ENCODE peak calls at places on chromosomes 7 and 10, in eight cellular contexts. One of them, this sample, is unnamed.

GRCh38 chr7:18638594-18639452 is 143.3 kb downstream of the HDAC9 start:
- DNase-seq in stimulated activated CD8-positive, alpha-beta memory T cell treated with anti-CD3 and anti-CD28 coated beads, Interleukin-2, amount 100 ng/mL, for 1 hour: no peak
- DNase-seq in OCI-LY7: no peak
- DNase-seq in RPMI8226: no peak
- DNase-seq in GM19239: no peak
- DNase-seq in RWPE1: no peak
- DNase-seq in substantia nigra: no peak
- DNase-seq in upper lobe of right lung: no peak
- DNase-seq in this sample: no peak

GRCh38 chr10:2173328-2173727 is 436.0 kb upstream of the ADARB2 start:
- DNase-seq in OCI-LY7: no peak
- DNase-seq in RWPE1: peak
- DNase-seq in GM19239: no peak
- DNase-seq in upper lobe of right lung: no peak
- DNase-seq in substantia nigra: no peak
- DNase-seq in stimulated activated CD8-positive, alpha-beta memory T cell treated with anti-CD3 and anti-CD28 coated beads, Interleukin-2, amount 100 ng/mL, for 1 hour: no peak
- DNase-seq in RPMI8226: no peak
- DNase-seq in this sample: no peak

GRCh38 chr10:51117053-51117660 is 42.9 kb downstream of the PRKG1 start:
- DNase-seq in substantia nigra: no peak
- DNase-seq in OCI-LY7: no peak
- DNase-seq in upper lobe of right lung: no peak
- DNase-seq in RPMI8226: no peak
- DNase-seq in stimulated activated CD8-positive, alpha-beta memory T cell treated with anti-CD3 and anti-CD28 coated beads, Interleukin-2, amount 100 ng/mL, for 1 hour: no peak
- DNase-seq in RWPE1: no peak
- DNase-seq in GM19239: no peak
- DNase-seq in this sample: no peak

GRCh38 chr7:155987681-155988080 is 175.4 kb upstream of the SHH start:
- DNase-seq in OCI-LY7: no peak
- DNase-seq in GM19239: no peak
- DNase-seq in upper lobe of right lung: no peak
- DNase-seq in substantia nigra: no peak
- DNase-seq in RWPE1: no peak
- DNase-seq in RPMI8226: no peak
- DNase-seq in stimulated activated CD8-positive, alpha-beta memory T cell treated with anti-CD3 and anti-CD28 coated beads, Interleukin-2, amount 100 ng/mL, for 1 hour: no peak
- DNase-seq in this sample: no peak

GRCh38 chr10:27741173-27742091 is 4.2 kb downstream of the MKX start:
- DNase-seq in RWPE1: no peak
- DNase-seq in OCI-LY7: no peak
- DNase-seq in upper lobe of right lung: peak
- DNase-seq in RPMI8226: no peak
- DNase-seq in stimulated activated CD8-positive, alpha-beta memory T cell treated with anti-CD3 and anti-CD28 coated beads, Interleukin-2, amount 100 ng/mL, for 1 hour: no peak
- DNase-seq in substantia nigra: no peak
- DNase-seq in GM19239: no peak
- DNase-seq in this sample: no peak

GRCh38 chr7:10767771-10768170 is 205.9 kb upstream of the PHF14 start:
- DNase-seq in substantia nigra: no peak
- DNase-seq in OCI-LY7: no peak
- DNase-seq in GM19239: no peak
- DNase-seq in stimulated activated CD8-positive, alpha-beta memory T cell treated with anti-CD3 and anti-CD28 coated beads, Interleukin-2, amount 100 ng/mL, for 1 hour: no peak
- DNase-seq in RPMI8226: no peak
- DNase-seq in upper lobe of right lung: no peak
- DNase-seq in RWPE1: no peak
- DNase-seq in this sample: no peak

GRCh38 chr10:118722694-118723093 is 32.1 kb downstream of the CACUL1 start:
- DNase-seq in RPMI8226: no peak
- DNase-seq in GM19239: no peak
- DNase-seq in RWPE1: no peak
- DNase-seq in upper lobe of right lung: no peak
- DNase-seq in OCI-LY7: no peak
- DNase-seq in stimulated activated CD8-positive, alpha-beta memory T cell treated with anti-CD3 and anti-CD28 coated beads, Interleukin-2, amount 100 ng/mL, for 1 hour: no peak
- DNase-seq in substantia nigra: no peak
- DNase-seq in this sample: no peak

GRCh38 chr7:147071536-147071935 is 954.9 kb downstream of the CNTNAP2 start:
- DNase-seq in GM19239: no peak
- DNase-seq in OCI-LY7: no peak
- DNase-seq in upper lobe of right lung: no peak
- DNase-seq in stimulated activated CD8-positive, alpha-beta memory T cell treated with anti-CD3 and anti-CD28 coated beads, Interleukin-2, amount 100 ng/mL, for 1 hour: no peak
- DNase-seq in RPMI8226: no peak
- DNase-seq in RWPE1: no peak
- DNase-seq in substantia nigra: no peak
- DNase-seq in this sample: no peak

GRCh38 chr7:10211861-10212260 is 761.8 kb upstream of the PHF14 start:
- DNase-seq in OCI-LY7: no peak
- DNase-seq in RPMI8226: no peak
- DNase-seq in GM19239: no peak
- DNase-seq in substantia nigra: no peak
- DNase-seq in upper lobe of right lung: no peak
- DNase-seq in stimulated activated CD8-positive, alpha-beta memory T cell treated with anti-CD3 and anti-CD28 coated beads, Interleukin-2, amount 100 ng/mL, for 1 hour: no peak
- DNase-seq in RWPE1: no peak
- DNase-seq in this sample: no peak

GRCh38 chr7:29611941-29612527 is 48.4 kb downstream of the PRR15 start:
- DNase-seq in OCI-LY7: no peak
- DNase-seq in GM19239: no peak
- DNase-seq in RPMI8226: no peak
- DNase-seq in RWPE1: no peak
- DNase-seq in upper lobe of right lung: no peak
- DNase-seq in substantia nigra: no peak
- DNase-seq in stimulated activated CD8-positive, alpha-beta memory T cell treated with anti-CD3 and anti-CD28 coated beads, Interleukin-2, amount 100 ng/mL, for 1 hour: no peak
- DNase-seq in this sample: no peak

GRCh38 chr7:24255139-24255538 is 28.9 kb upstream of the NPY start:
- DNase-seq in stimulated activated CD8-positive, alpha-beta memory T cell treated with anti-CD3 and anti-CD28 coated beads, Interleukin-2, amount 100 ng/mL, for 1 hour: no peak
- DNase-seq in upper lobe of right lung: no peak
- DNase-seq in OCI-LY7: no peak
- DNase-seq in RWPE1: no peak
- DNase-seq in substantia nigra: no peak
- DNase-seq in GM19239: no peak
- DNase-seq in RPMI8226: no peak
- DNase-seq in this sample: no peak

GRCh38 chr7:26549281-26549943 is 257.8 kb downstream of the SNX10 start:
- DNase-seq in RWPE1: peak
- DNase-seq in stimulated activated CD8-positive, alpha-beta memory T cell treated with anti-CD3 and anti-CD28 coated beads, Interleukin-2, amount 100 ng/mL, for 1 hour: no peak
- DNase-seq in substantia nigra: no peak
- DNase-seq in OCI-LY7: no peak
- DNase-seq in upper lobe of right lung: no peak
- DNase-seq in RPMI8226: peak
- DNase-seq in GM19239: no peak
- DNase-seq in this sample: no peak

GRCh38 chr10:81918766-81919165 is 43.8 kb downstream of the NRG3 start:
- DNase-seq in RPMI8226: no peak
- DNase-seq in upper lobe of right lung: no peak
- DNase-seq in GM19239: no peak
- DNase-seq in substantia nigra: no peak
- DNase-seq in RWPE1: no peak
- DNase-seq in stimulated activated CD8-positive, alpha-beta memory T cell treated with anti-CD3 and anti-CD28 coated beads, Interleukin-2, amount 100 ng/mL, for 1 hour: no peak
- DNase-seq in OCI-LY7: no peak
- DNase-seq in this sample: no peak

GRCh38 chr10:102644066-102644645 is at the start of gene TRIM8:
- DNase-seq in RPMI8226: peak
- DNase-seq in upper lobe of right lung: peak
- DNase-seq in RWPE1: no peak
- DNase-seq in OCI-LY7: peak
- DNase-seq in substantia nigra: no peak
- DNase-seq in stimulated activated CD8-positive, alpha-beta memory T cell treated with anti-CD3 and anti-CD28 coated beads, Interleukin-2, amount 100 ng/mL, for 1 hour: peak
- DNase-seq in GM19239: no peak
- DNase-seq in this sample: peak

GRCh38 chr10:43076311-43076875 is 476 bp upstream of the RET start:
- DNase-seq in substantia nigra: no peak
- DNase-seq in OCI-LY7: no peak
- DNase-seq in GM19239: no peak
- DNase-seq in stimulated activated CD8-positive, alpha-beta memory T cell treated with anti-CD3 and anti-CD28 coated beads, Interleukin-2, amount 100 ng/mL, for 1 hour: no peak
- DNase-seq in RPMI8226: no peak
- DNase-seq in upper lobe of right lung: no peak
- DNase-seq in RWPE1: no peak
- DNase-seq in this sample: no peak

GRCh38 chr7:110337646-110338045 is 753.3 kb upstream of the LRRN3 start:
- DNase-seq in OCI-LY7: no peak
- DNase-seq in RPMI8226: no peak
- DNase-seq in RWPE1: no peak
- DNase-seq in GM19239: no peak
- DNase-seq in stimulated activated CD8-positive, alpha-beta memory T cell treated with anti-CD3 and anti-CD28 coated beads, Interleukin-2, amount 100 ng/mL, for 1 hour: no peak
- DNase-seq in substantia nigra: no peak
- DNase-seq in upper lobe of right lung: no peak
- DNase-seq in this sample: no peak

GRCh38 chr7:69864283-69864682 is 266.0 kb downstream of the AUTS2 start:
- DNase-seq in RPMI8226: no peak
- DNase-seq in GM19239: no peak
- DNase-seq in RWPE1: no peak
- DNase-seq in substantia nigra: no peak
- DNase-seq in OCI-LY7: no peak
- DNase-seq in upper lobe of right lung: no peak
- DNase-seq in stimulated activated CD8-positive, alpha-beta memory T cell treated with anti-CD3 and anti-CD28 coated beads, Interleukin-2, amount 100 ng/mL, for 1 hour: no peak
- DNase-seq in this sample: no peak

GRCh38 chr10:62919776-62920175 is 103.6 kb upstream of the EGR2 start:
- DNase-seq in GM19239: no peak
- DNase-seq in RWPE1: peak
- DNase-seq in upper lobe of right lung: no peak
- DNase-seq in RPMI8226: no peak
- DNase-seq in OCI-LY7: no peak
- DNase-seq in stimulated activated CD8-positive, alpha-beta memory T cell treated with anti-CD3 and anti-CD28 coated beads, Interleukin-2, amount 100 ng/mL, for 1 hour: no peak
- DNase-seq in substantia nigra: no peak
- DNase-seq in this sample: no peak

GRCh38 chr7:43071604-43072003 is 40.8 kb upstream of the HECW1 start:
- DNase-seq in OCI-LY7: peak
- DNase-seq in upper lobe of right lung: no peak
- DNase-seq in GM19239: no peak
- DNase-seq in RWPE1: no peak
- DNase-seq in stimulated activated CD8-positive, alpha-beta memory T cell treated with anti-CD3 and anti-CD28 coated beads, Interleukin-2, amount 100 ng/mL, for 1 hour: no peak
- DNase-seq in RPMI8226: peak
- DNase-seq in substantia nigra: no peak
- DNase-seq in this sample: peak

This sample was measured in MM.1S.